ENCODE peak calls at places on chromosomes 2 and 18, in eight cellular contexts. One of them, this sample, is unnamed.

GRCh38 chr2:150607471-150607870 is 120.0 kb upstream of the RND3 start:
- DNase-seq in sciatic nerve: no peak
- DNase-seq in K562: no peak
- DNase-seq in fibroblast of the aortic adventitia: peak
- DNase-seq in cardiac fibroblast: peak
- DNase-seq in amygdala: no peak
- DNase-seq in neuronal stem cell: no peak
- DNase-seq in HCEC 1CT: peak
- DNase-seq in this sample: peak

GRCh38 chr18:43160509-43160908 is 45.0 kb upstream of the RIT2 start:
- DNase-seq in sciatic nerve: no peak
- DNase-seq in K562: no peak
- DNase-seq in fibroblast of the aortic adventitia: peak
- DNase-seq in cardiac fibroblast: peak
- DNase-seq in amygdala: no peak
- DNase-seq in neuronal stem cell: no peak
- DNase-seq in HCEC 1CT: peak
- DNase-seq in this sample: no peak

GRCh38 chr2:162243305-162243693 is at the start of gene FAP:
- DNase-seq in sciatic nerve: no peak
- DNase-seq in K562: no peak
- DNase-seq in fibroblast of the aortic adventitia: peak
- DNase-seq in cardiac fibroblast: peak
- DNase-seq in amygdala: no peak
- DNase-seq in neuronal stem cell: peak
- DNase-seq in HCEC 1CT: peak
- DNase-seq in this sample: peak

GRCh38 chr2:241878007-241878970 is 8.8 kb downstream of the RTP5 start:
- DNase-seq in sciatic nerve: peak
- DNase-seq in K562: peak
- DNase-seq in fibroblast of the aortic adventitia: peak
- DNase-seq in cardiac fibroblast: peak
- DNase-seq in amygdala: no peak
- DNase-seq in neuronal stem cell: peak
- DNase-seq in HCEC 1CT: peak
- DNase-seq in this sample: peak

GRCh38 chr2:9364791-9365497 is 58.4 kb downstream of the ITGB1BP1 start:
- DNase-seq in sciatic nerve: no peak
- DNase-seq in K562: no peak
- DNase-seq in fibroblast of the aortic adventitia: peak
- DNase-seq in cardiac fibroblast: peak
- DNase-seq in amygdala: no peak
- DNase-seq in neuronal stem cell: no peak
- DNase-seq in HCEC 1CT: no peak
- DNase-seq in this sample: no peak

GRCh38 chr2:161090401-161090800 is 69.8 kb upstream of the TANK start:
- DNase-seq in sciatic nerve: no peak
- DNase-seq in K562: no peak
- DNase-seq in fibroblast of the aortic adventitia: peak
- DNase-seq in cardiac fibroblast: peak
- DNase-seq in amygdala: no peak
- DNase-seq in neuronal stem cell: no peak
- DNase-seq in HCEC 1CT: no peak
- DNase-seq in this sample: no peak

GRCh38 chr18:21826641-21827302 is 86.2 kb downstream of the MIB1 start:
- DNase-seq in sciatic nerve: no peak
- DNase-seq in K562: no peak
- DNase-seq in fibroblast of the aortic adventitia: no peak
- DNase-seq in cardiac fibroblast: no peak
- DNase-seq in amygdala: no peak
- DNase-seq in neuronal stem cell: no peak
- DNase-seq in HCEC 1CT: no peak
- DNase-seq in this sample: no peak

GRCh38 chr2:43467889-43468288 is 127.9 kb downstream of the THADA start:
- DNase-seq in sciatic nerve: no peak
- DNase-seq in K562: no peak
- DNase-seq in fibroblast of the aortic adventitia: peak
- DNase-seq in cardiac fibroblast: peak
- DNase-seq in amygdala: no peak
- DNase-seq in neuronal stem cell: no peak
- DNase-seq in HCEC 1CT: peak
- DNase-seq in this sample: peak

GRCh38 chr2:212537311-212538155 is 1.1 kb downstream of the ERBB4 start:
- DNase-seq in sciatic nerve: peak
- DNase-seq in K562: no peak
- DNase-seq in fibroblast of the aortic adventitia: no peak
- DNase-seq in cardiac fibroblast: peak
- DNase-seq in amygdala: no peak
- DNase-seq in neuronal stem cell: peak
- DNase-seq in HCEC 1CT: peak
- DNase-seq in this sample: peak

GRCh38 chr2:157789161-157789720 is 86.9 kb downstream of the ACVR1 start:
- DNase-seq in sciatic nerve: no peak
- DNase-seq in K562: no peak
- DNase-seq in fibroblast of the aortic adventitia: peak
- DNase-seq in cardiac fibroblast: peak
- DNase-seq in amygdala: no peak
- DNase-seq in neuronal stem cell: no peak
- DNase-seq in HCEC 1CT: no peak
- DNase-seq in this sample: no peak